ENCODE peak calls at places on chromosomes 3 and 15, in four cellular contexts. D, X, J and R are unnamed samples.

GRCh38 chr15:40696228-40696627 is 1.3 kb downstream of the RAD51 start:
- DNase-seq in J (no peak), D (no peak), X (no peak), R (no peak)

GRCh38 chr3:69214241-69214640 is 91.8 kb upstream of the LMOD3 start:
- DNase-seq in D (no peak), J (no peak), X (no peak), R (no peak)

GRCh38 chr3:177396707-177397106 is 199.4 kb upstream of the TBL1XR1 start:
- DNase-seq in J (no peak), D (no peak), X (no peak), R (no peak)

GRCh38 chr3:132605374-132605792 is 8.3 kb downstream of the ACKR4 start:
- DNase-seq in D (no peak), J (peak), X (peak), R (no peak)

GRCh38 chr3:19474169-19474568 is 325.9 kb downstream of the KCNH8 start:
- DNase-seq in X (no peak), D (no peak), J (no peak), R (no peak)

GRCh38 chr15:34820110-34820509 is 24.8 kb upstream of the ACTC1 start:
- DNase-seq in D (no peak), X (no peak), J (no peak), R (no peak)

GRCh38 chr3:195257454-195258448 is 13.2 kb downstream of the XXYLT1 start:
- DNase-seq in X (peak), D (no peak), J (no peak), R (no peak)

GRCh38 chr3:129855454-129856419 is 37.8 kb downstream of the TMCC1 start:
- DNase-seq in X (peak), J (peak), D (peak), R (no peak)

GRCh38 chr3:37751537-37751936 is 110.1 kb upstream of the CTDSPL start:
- DNase-seq in D (no peak), J (no peak), X (no peak), R (no peak)

GRCh38 chr3:7875858-7876442 is 625.7 kb upstream of the LMCD1 start:
- DNase-seq in J (no peak), D (no peak), X (peak), R (no peak)

GRCh38 chr3:116739678-116740077 is 30.1 kb downstream of the TUSC7 start:
- DNase-seq in D (no peak), X (no peak), J (no peak), R (no peak)

GRCh38 chr15:25134546-25134945 is 179.8 kb downstream of the SNRPN start:
- DNase-seq in X (peak), D (no peak), J (peak), R (no peak)

GRCh38 chr3:119376758-119377157 is 82.6 kb downstream of the ARHGAP31 start:
- DNase-seq in X (no peak), D (no peak), J (no peak), R (no peak)

GRCh38 chr15:29242466-29243242 is 27.0 kb downstream of the NSMCE3 start:
- DNase-seq in D (no peak), X (peak), J (peak), R (no peak)

GRCh38 chr3:53705774-53706173 is 140.4 kb downstream of the CHDH start:
- DNase-seq in D (no peak), J (no peak), X (no peak), R (no peak)

GRCh38 chr3:82386656-82387055 is 625.2 kb upstream of the GBE1 start:
- DNase-seq in D (no peak), J (no peak), X (peak), R (no peak)

GRCh38 chr3:123272547-123272946 is 70.8 kb downstream of the SEC22A start:
- DNase-seq in X (peak), J (peak), D (no peak), R (no peak)

GRCh38 chr3:73734376-73734775 is 109.6 kb upstream of the PDZRN3 start:
- DNase-seq in D (no peak), X (peak), J (no peak), R (no peak)

GRCh38 chr15:87777054-87777498 is 479.5 kb downstream of the NTRK3 start:
- DNase-seq in X (peak), J (peak), D (no peak), R (no peak)

GRCh38 chr3:65785065-65785645 is 253.6 kb downstream of the MAGI1 start:
- DNase-seq in D (peak), J (peak), X (peak), R (peak)

GRCh38 chr15:82531496-82532382 is 8.5 kb downstream of the RPS17 start:
- DNase-seq in D (no peak), J (no peak), X (no peak), R (no peak)

GRCh38 chr3:82281205-82281604 is 519.8 kb upstream of the GBE1 start:
- DNase-seq in J (peak), X (peak), D (no peak), R (no peak)

GRCh38 chr3:13148561-13149330 is 75.5 kb upstream of the IQSEC1 start:
- DNase-seq in J (no peak), D (no peak), X (no peak), R (no peak)

GRCh38 chr3:152071924-152072323 is 196.8 kb upstream of the MBNL1 start:
- DNase-seq in D (no peak), J (peak), X (peak), R (no peak)

GRCh38 chr15:42728562-42728961 is 8.4 kb downstream of the CDAN1 start:
- DNase-seq in J (no peak), X (no peak), D (peak), R (no peak)

GRCh38 chr15:63238796-63239195 is 38.6 kb upstream of the APH1B start:
- DNase-seq in X (peak), D (no peak), J (peak), R (no peak)

GRCh38 chr15:99253381-99254090 is 2.3 kb downstream of the LRRC28 start:
- DNase-seq in D (no peak), X (peak), J (peak), R (no peak)

GRCh38 chr15:60917469-60918130 is 311.5 kb downstream of the RORA start:
- DNase-seq in D (no peak), J (no peak), X (peak), R (no peak)

GRCh38 chr3:40310690-40311089 is 1.2 kb downstream of the EIF1B start:
- DNase-seq in J (peak), D (peak), X (peak), R (no peak)

GRCh38 chr15:52466134-52466701 is 62.5 kb downstream of the MYO5A start:
- DNase-seq in J (no peak), X (no peak), D (no peak), R (no peak)

GRCh38 chr3:11459147-11459837 is 184.4 kb downstream of the VGLL4 start:
- DNase-seq in D (no peak), J (peak), X (peak), R (no peak)

GRCh38 chr3:128242818-128243601 is 89.7 kb downstream of the EEFSEC start:
- DNase-seq in J (no peak), X (peak), D (no peak), R (no peak)